ENCODE peak calls at places on chromosome 18, in ten cellular contexts. One of them, this sample, is unnamed.
A peak's percentile ranks its signal among the peaks of the same experiment; 100 is the strongest.

GRCh38 chr18:73556904-73557303 is 590.7 kb downstream of the FBXO15 start:
- DNase-seq in prostate gland: no peak
- DNase-seq in small intestine: no peak
- DNase-seq in CD8-positive, alpha-beta T cell: no peak
- DNase-seq in heart left ventricle: no peak
- DNase-seq in right atrium auricular region: no peak
- DNase-seq in uterus: no peak
- DNase-seq in A549: no peak
- DNase-seq in left ventricle myocardium inferior: no peak
- DNase-seq in PC-9: no peak
- DNase-seq in this sample: no peak

GRCh38 chr18:54127759-54128378 is 96.6 kb downstream of the MBD2 start:
- DNase-seq in uterus: no peak
- DNase-seq in prostate gland: no peak
- DNase-seq in heart left ventricle: no peak
- DNase-seq in PC-9: no peak
- DNase-seq in A549: peak; percentile 15
- DNase-seq in right atrium auricular region: no peak
- DNase-seq in CD8-positive, alpha-beta T cell: no peak
- DNase-seq in small intestine: peak; percentile 11
- DNase-seq in left ventricle myocardium inferior: no peak
- DNase-seq in this sample: no peak

GRCh38 chr18:78542204-78542603 is 437.4 kb upstream of the SALL3 start:
- DNase-seq in small intestine: peak; percentile 72
- DNase-seq in left ventricle myocardium inferior: peak; percentile 81
- DNase-seq in A549: peak; percentile 45
- DNase-seq in heart left ventricle: peak; percentile 75
- DNase-seq in prostate gland: peak; percentile 92
- DNase-seq in CD8-positive, alpha-beta T cell: no peak
- DNase-seq in uterus: no peak
- DNase-seq in PC-9: peak; percentile 2
- DNase-seq in right atrium auricular region: peak; percentile 74
- DNase-seq in this sample: no peak

GRCh38 chr18:26546875-26547301 is 1.5 kb downstream of the KCTD1 start:
- DNase-seq in right atrium auricular region: no peak
- DNase-seq in heart left ventricle: no peak
- DNase-seq in PC-9: no peak
- DNase-seq in small intestine: no peak
- DNase-seq in left ventricle myocardium inferior: no peak
- DNase-seq in A549: no peak
- DNase-seq in prostate gland: peak; percentile 14
- DNase-seq in uterus: no peak
- DNase-seq in CD8-positive, alpha-beta T cell: no peak
- DNase-seq in this sample: no peak

GRCh38 chr18:63905361-63905760 is 2.4 kb upstream of the SERPINB10 start:
- DNase-seq in A549: no peak
- DNase-seq in prostate gland: no peak
- DNase-seq in CD8-positive, alpha-beta T cell: no peak
- DNase-seq in left ventricle myocardium inferior: no peak
- DNase-seq in uterus: no peak
- DNase-seq in PC-9: no peak
- DNase-seq in heart left ventricle: no peak
- DNase-seq in right atrium auricular region: no peak
- DNase-seq in small intestine: no peak
- DNase-seq in this sample: no peak

GRCh38 chr18:79964330-79965118 is at the start of gene HSBP1L1:
- DNase-seq in PC-9: peak; percentile 78
- DNase-seq in small intestine: peak; percentile 77
- DNase-seq in right atrium auricular region: no peak
- DNase-seq in left ventricle myocardium inferior: peak; percentile 70
- DNase-seq in uterus: peak; percentile 63
- DNase-seq in heart left ventricle: peak; percentile 74
- DNase-seq in prostate gland: peak; percentile 56
- DNase-seq in CD8-positive, alpha-beta T cell: peak; percentile 54
- DNase-seq in A549: peak; percentile 58
- DNase-seq in this sample: peak; percentile 36

GRCh38 chr18:53281406-53281805 is 941.4 kb downstream of the DCC start:
- DNase-seq in A549: no peak
- DNase-seq in prostate gland: no peak
- DNase-seq in CD8-positive, alpha-beta T cell: no peak
- DNase-seq in heart left ventricle: no peak
- DNase-seq in left ventricle myocardium inferior: no peak
- DNase-seq in uterus: no peak
- DNase-seq in PC-9: no peak
- DNase-seq in small intestine: no peak
- DNase-seq in right atrium auricular region: no peak
- DNase-seq in this sample: no peak

GRCh38 chr18:9612215-9612830 is 2.0 kb downstream of the PPP4R1 start:
- DNase-seq in prostate gland: peak; percentile 49
- DNase-seq in uterus: no peak
- DNase-seq in left ventricle myocardium inferior: no peak
- DNase-seq in right atrium auricular region: no peak
- DNase-seq in small intestine: peak; percentile 73
- DNase-seq in CD8-positive, alpha-beta T cell: peak; percentile 20
- DNase-seq in heart left ventricle: no peak
- DNase-seq in PC-9: peak; percentile 48
- DNase-seq in A549: peak; percentile 74
- DNase-seq in this sample: no peak

GRCh38 chr18:56565059-56565458 is 73.3 kb downstream of the TXNL1 start:
- DNase-seq in prostate gland: no peak
- DNase-seq in left ventricle myocardium inferior: no peak
- DNase-seq in heart left ventricle: no peak
- DNase-seq in A549: no peak
- DNase-seq in uterus: no peak
- DNase-seq in small intestine: no peak
- DNase-seq in CD8-positive, alpha-beta T cell: no peak
- DNase-seq in right atrium auricular region: no peak
- DNase-seq in PC-9: no peak
- DNase-seq in this sample: no peak

GRCh38 chr18:55633032-55633431 is 45.0 kb upstream of the TCF4 start:
- DNase-seq in CD8-positive, alpha-beta T cell: no peak
- DNase-seq in left ventricle myocardium inferior: no peak
- DNase-seq in A549: no peak
- DNase-seq in PC-9: no peak
- DNase-seq in prostate gland: peak; percentile 74
- DNase-seq in small intestine: no peak
- DNase-seq in heart left ventricle: no peak
- DNase-seq in right atrium auricular region: no peak
- DNase-seq in uterus: no peak
- DNase-seq in this sample: no peak

GRCh38 chr18:34808389-34808788 is 98.3 kb downstream of the DTNA start:
- DNase-seq in PC-9: no peak
- DNase-seq in right atrium auricular region: no peak
- DNase-seq in uterus: no peak
- DNase-seq in A549: no peak
- DNase-seq in CD8-positive, alpha-beta T cell: no peak
- DNase-seq in heart left ventricle: no peak
- DNase-seq in small intestine: no peak
- DNase-seq in prostate gland: no peak
- DNase-seq in left ventricle myocardium inferior: no peak
- DNase-seq in this sample: no peak

GRCh38 chr18:77082316-77082715 is 50.3 kb downstream of the MBP start:
- DNase-seq in heart left ventricle: no peak
- DNase-seq in prostate gland: no peak
- DNase-seq in uterus: no peak
- DNase-seq in PC-9: no peak
- DNase-seq in A549: no peak
- DNase-seq in left ventricle myocardium inferior: no peak
- DNase-seq in right atrium auricular region: no peak
- DNase-seq in CD8-positive, alpha-beta T cell: no peak
- DNase-seq in small intestine: no peak
- DNase-seq in this sample: no peak

GRCh38 chr18:74796928-74797576 is 199.4 kb downstream of the ZNF407 start:
- DNase-seq in A549: no peak
- DNase-seq in uterus: no peak
- DNase-seq in CD8-positive, alpha-beta T cell: no peak
- DNase-seq in heart left ventricle: no peak
- DNase-seq in right atrium auricular region: no peak
- DNase-seq in small intestine: no peak
- DNase-seq in left ventricle myocardium inferior: no peak
- DNase-seq in PC-9: no peak
- DNase-seq in prostate gland: no peak
- DNase-seq in this sample: no peak

GRCh38 chr18:8969639-8970378 is 132.7 kb upstream of the NDUFV2 start:
- DNase-seq in CD8-positive, alpha-beta T cell: no peak
- DNase-seq in uterus: no peak
- DNase-seq in right atrium auricular region: no peak
- DNase-seq in A549: no peak
- DNase-seq in left ventricle myocardium inferior: no peak
- DNase-seq in small intestine: no peak
- DNase-seq in prostate gland: no peak
- DNase-seq in PC-9: no peak
- DNase-seq in heart left ventricle: no peak
- DNase-seq in this sample: no peak

GRCh38 chr18:62485684-62486083 is 37.1 kb upstream of the ZCCHC2 start:
- DNase-seq in uterus: no peak
- DNase-seq in CD8-positive, alpha-beta T cell: no peak
- DNase-seq in PC-9: peak; percentile 64
- DNase-seq in left ventricle myocardium inferior: no peak
- DNase-seq in right atrium auricular region: no peak
- DNase-seq in A549: peak; percentile 67
- DNase-seq in prostate gland: peak; percentile 30
- DNase-seq in heart left ventricle: no peak
- DNase-seq in small intestine: peak; percentile 82
- DNase-seq in this sample: no peak

DNA sequence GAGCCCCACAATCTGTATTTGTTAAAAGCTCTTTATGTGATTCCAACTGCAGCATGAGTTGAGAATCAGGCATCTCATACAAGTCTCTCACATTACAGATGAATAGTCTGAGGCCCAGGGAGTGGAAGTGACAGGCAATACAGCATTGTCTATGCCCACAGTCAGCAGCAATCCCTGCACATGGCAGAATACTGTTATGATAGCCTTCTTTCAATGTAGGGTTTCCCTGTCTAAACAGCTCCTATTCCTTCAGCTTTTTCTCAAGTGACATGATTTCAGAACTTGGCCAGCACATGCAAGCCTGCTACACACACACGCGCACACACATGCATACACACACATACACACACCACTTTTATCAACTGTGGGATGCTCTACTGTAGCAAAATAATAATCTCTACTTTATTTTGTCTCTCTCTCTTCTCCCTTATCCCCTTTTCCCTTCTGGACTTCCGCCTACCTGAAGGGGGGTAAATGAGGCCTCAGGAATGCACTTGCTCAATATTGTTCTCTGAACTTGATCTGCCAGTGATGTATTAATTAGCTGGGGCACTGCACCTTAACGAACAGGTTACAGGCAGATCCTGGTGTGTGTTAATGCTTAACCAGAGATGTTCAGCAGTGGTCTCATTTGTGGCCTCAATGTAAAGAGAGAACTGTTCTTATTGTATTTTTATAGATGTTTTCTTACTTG is 116.0 kb downstream of the SETBP1 start:
- DNase-seq in PC-9: no peak
- DNase-seq in left ventricle myocardium inferior: no peak
- DNase-seq in A549: no peak
- DNase-seq in small intestine: peak; percentile 69
- DNase-seq in prostate gland: no peak
- DNase-seq in CD8-positive, alpha-beta T cell: no peak
- DNase-seq in uterus: no peak
- DNase-seq in heart left ventricle: no peak
- DNase-seq in right atrium auricular region: no peak
- DNase-seq in this sample: no peak
- H3K4me1 ChIP-seq in PC-9: no peaks in the 10 kb centered on the region
- H3K4me1 ChIP-seq in left ventricle myocardium inferior: peaks cover 58% of the 10 kb centered on the region
- H3K4me1 ChIP-seq in A549: no peaks in the 10 kb centered on the region
- H3K4me1 ChIP-seq in small intestine: no peaks in the 10 kb centered on the region
- H3K4me1 ChIP-seq in prostate gland: no peaks in the 10 kb centered on the region
- H3K4me1 ChIP-seq in CD8-positive, alpha-beta T cell: no peaks in the 10 kb centered on the region
- H3K4me1 ChIP-seq in uterus: no peaks in the 10 kb centered on the region
- H3K4me1 ChIP-seq in heart left ventricle: peaks cover 47% of the 10 kb centered on the region
- H3K4me1 ChIP-seq in right atrium auricular region: no peaks in the 10 kb centered on the region
- H3K4me1 ChIP-seq in this sample: no peaks in the 10 kb centered on the region

GRCh38 chr18:57814555-57814954 is 11.4 kb upstream of the ATP8B1 start:
- DNase-seq in small intestine: no peak
- DNase-seq in uterus: no peak
- DNase-seq in PC-9: no peak
- DNase-seq in A549: no peak
- DNase-seq in left ventricle myocardium inferior: no peak
- DNase-seq in right atrium auricular region: no peak
- DNase-seq in heart left ventricle: no peak
- DNase-seq in CD8-positive, alpha-beta T cell: no peak
- DNase-seq in prostate gland: no peak
- DNase-seq in this sample: no peak
- H3K4me1 ChIP-seq in small intestine: no peaks in the 10 kb centered on the region
- H3K4me1 ChIP-seq in uterus: no peaks in the 10 kb centered on the region
- H3K4me1 ChIP-seq in PC-9: peaks cover 18% of the 10 kb centered on the region
- H3K4me1 ChIP-seq in A549: peaks cover 9% of the 10 kb centered on the region
- H3K4me1 ChIP-seq in left ventricle myocardium inferior: peaks cover 9% of the 10 kb centered on the region
- H3K4me1 ChIP-seq in right atrium auricular region: no peaks in the 10 kb centered on the region
- H3K4me1 ChIP-seq in heart left ventricle: peaks cover 8% of the 10 kb centered on the region
- H3K4me1 ChIP-seq in CD8-positive, alpha-beta T cell: no peaks in the 10 kb centered on the region
- H3K4me1 ChIP-seq in prostate gland: no peaks in the 10 kb centered on the region
- H3K4me1 ChIP-seq in this sample: no peaks in the 10 kb centered on the region

DNA sequence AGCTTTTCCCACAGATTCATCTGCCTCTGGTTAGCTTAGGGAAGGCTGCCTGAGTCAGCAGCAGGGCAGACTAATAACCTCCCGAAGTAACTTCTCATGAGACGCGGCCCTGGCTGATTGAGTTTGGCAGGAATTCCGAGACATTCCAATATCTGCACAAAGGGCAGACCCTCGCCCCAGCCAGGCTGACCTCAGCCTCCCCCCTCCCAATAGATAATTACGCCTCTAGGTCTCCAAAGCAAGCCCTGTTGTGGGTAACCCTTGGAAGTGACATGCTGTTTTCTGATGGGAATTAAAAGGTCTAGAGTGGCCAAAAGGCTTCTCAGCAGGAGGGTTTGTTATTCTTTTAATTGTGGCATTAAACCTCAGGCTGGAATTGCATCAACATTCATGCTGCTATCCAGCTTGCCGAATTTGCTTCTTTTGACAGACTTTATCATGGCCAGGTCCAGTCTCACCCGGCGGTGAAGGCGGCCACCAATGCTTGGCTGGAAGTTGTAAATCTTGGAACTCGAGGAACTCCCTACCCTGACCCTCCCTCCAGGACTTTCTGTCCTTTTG is 98.0 kb upstream of the SLC14A2 start:
- DNase-seq in prostate gland: no peak
- DNase-seq in small intestine: peak; percentile 24
- DNase-seq in PC-9: no peak
- DNase-seq in A549: no peak
- DNase-seq in uterus: peak; percentile 56
- DNase-seq in left ventricle myocardium inferior: peak; percentile 65
- DNase-seq in right atrium auricular region: peak; percentile 89
- DNase-seq in CD8-positive, alpha-beta T cell: no peak
- DNase-seq in heart left ventricle: peak; percentile 64
- DNase-seq in this sample: no peak
- H3K4me1 ChIP-seq in prostate gland: no peaks in the 10 kb centered on the region
- H3K4me1 ChIP-seq in small intestine: peaks cover 12% of the 10 kb centered on the region
- H3K4me1 ChIP-seq in PC-9: no peaks in the 10 kb centered on the region
- H3K4me1 ChIP-seq in A549: no peaks in the 10 kb centered on the region
- H3K4me1 ChIP-seq in uterus: peaks cover 2% of the 10 kb centered on the region
- H3K4me1 ChIP-seq in left ventricle myocardium inferior: peaks cover 12% of the 10 kb centered on the region
- H3K4me1 ChIP-seq in right atrium auricular region: no peaks in the 10 kb centered on the region
- H3K4me1 ChIP-seq in CD8-positive, alpha-beta T cell: no peaks in the 10 kb centered on the region
- H3K4me1 ChIP-seq in heart left ventricle: peaks cover 8% of the 10 kb centered on the region
- H3K4me1 ChIP-seq in this sample: no peaks in the 10 kb centered on the region

DNA sequence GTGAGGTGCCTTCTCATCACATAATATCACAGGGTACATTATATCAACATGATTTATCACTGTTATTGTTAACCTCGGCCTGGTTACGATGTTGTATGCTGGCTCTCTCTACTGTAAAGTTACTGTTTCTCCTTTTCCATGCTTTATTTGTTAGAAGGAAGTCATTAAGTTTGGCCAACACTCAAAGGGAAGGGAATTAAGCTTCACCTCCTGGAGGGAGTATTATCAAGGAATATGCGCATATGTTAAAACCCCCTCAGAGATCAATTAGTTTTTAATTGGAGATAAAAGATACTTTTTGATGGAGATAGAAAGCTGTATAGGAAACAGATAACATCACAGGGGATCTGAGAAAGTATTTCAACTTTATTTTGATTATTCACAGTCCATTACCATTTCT is 221.6 kb downstream of the DLGAP1 start:
- DNase-seq in heart left ventricle: no peak
- DNase-seq in small intestine: no peak
- DNase-seq in uterus: no peak
- DNase-seq in right atrium auricular region: no peak
- DNase-seq in PC-9: no peak
- DNase-seq in CD8-positive, alpha-beta T cell: no peak
- DNase-seq in left ventricle myocardium inferior: no peak
- DNase-seq in prostate gland: no peak
- DNase-seq in A549: no peak
- DNase-seq in this sample: no peak
- H3K4me1 ChIP-seq in heart left ventricle: no peaks in the 10 kb centered on the region
- H3K4me1 ChIP-seq in small intestine: no peaks in the 10 kb centered on the region
- H3K4me1 ChIP-seq in uterus: no peaks in the 10 kb centered on the region
- H3K4me1 ChIP-seq in right atrium auricular region: no peaks in the 10 kb centered on the region
- H3K4me1 ChIP-seq in PC-9: no peaks in the 10 kb centered on the region
- H3K4me1 ChIP-seq in CD8-positive, alpha-beta T cell: no peaks in the 10 kb centered on the region
- H3K4me1 ChIP-seq in left ventricle myocardium inferior: no peaks in the 10 kb centered on the region
- H3K4me1 ChIP-seq in prostate gland: no peaks in the 10 kb centered on the region
- H3K4me1 ChIP-seq in A549: no peaks in the 10 kb centered on the region
- H3K4me1 ChIP-seq in this sample: no peaks in the 10 kb centered on the region

This sample was measured in effector memory CD4-positive, alpha-beta T cell.